ENCODE peak calls at places on chromosome 6, in six cellular contexts. Z, M, U, T, E and P are unnamed samples.
A peak's percentile ranks its signal among the peaks of the same experiment; 100 is the strongest.

GRCh38 chr6:122495612-122496011 is 24.0 kb upstream of the SERINC1 start:
- DNase-seq in T (no peak), Z (no peak), M (no peak), E (no peak), U (no peak), P (no peak)

GRCh38 chr6:120938876-120939231 is 395.4 kb downstream of the TBC1D32 start:
- DNase-seq in E (no peak), U (no peak), Z (no peak), T (no peak), M (no peak), P (no peak)

GRCh38 chr6:164749126-164749758 is 560.2 kb downstream of the C6orf118 start:
- DNase-seq in E (no peak), U (peak; percentile 22), M (no peak), Z (no peak), T (no peak), P (peak; percentile 21)

GRCh38 chr6:126539022-126539421 is 199.1 kb downstream of the CENPW start:
- DNase-seq in U (no peak), E (no peak), T (peak; percentile 58), M (no peak), Z (no peak), P (no peak)

GRCh38 chr6:35048631-35049083 is 92.5 kb downstream of the TCP11 start:
- DNase-seq in M (no peak), T (no peak), Z (peak; percentile 72), U (peak; percentile 26), E (peak; percentile 4), P (no peak)

GRCh38 chr6:14275493-14275851 is 157.9 kb downstream of the CD83 start:
- DNase-seq in U (peak; percentile 22), E (no peak), Z (no peak), M (no peak), T (no peak), P (peak; percentile 50)

GRCh38 chr6:159008656-159009288 is 8.8 kb upstream of the RSPH3 start:
- DNase-seq in U (no peak), E (no peak), Z (peak; percentile 38), M (no peak), T (peak; percentile 46), P (no peak)

GRCh38 chr6:142374965-142375733 is 73.3 kb downstream of the ADGRG6 start:
- DNase-seq in E (no peak), T (peak; percentile 69), Z (no peak), U (no peak), M (no peak), P (no peak)

GRCh38 chr6:106066984-106067383 is 19.2 kb upstream of the PRDM1 start:
- DNase-seq in E (no peak), Z (no peak), M (no peak), U (no peak), T (no peak), P (no peak)

GRCh38 chr6:157036245-157036681 is 259.1 kb downstream of the ARID1B start:
- DNase-seq in Z (no peak), E (no peak), U (no peak), M (peak; percentile 61), T (peak; percentile 66), P (no peak)